ENCODE peak calls at places on chromosomes 12 and 14, in seven cellular contexts. One of them, this sample, is unnamed.

GRCh38 chr12:65756956-65757511 is 67.2 kb upstream of the HMGA2 start:
- DNase-seq in CD8-positive, alpha-beta memory T cell: no peak
- DNase-seq in NCI-H460: no peak
- DNase-seq in mammary epithelial cell: no peak
- DNase-seq in fibroblast of pulmonary artery: no peak
- DNase-seq in stimulated activated naive CD8-positive, alpha-beta T cell treated with anti-CD3 and anti-CD28 coated beads, Interleukin-15, amount 100 ng/mL, for 72 hours: peak
- DNase-seq in fibroblast of lung: peak
- DNase-seq in this sample: no peak

GRCh38 chr12:47907851-47908454 is 3.2 kb upstream of the VDR start:
- DNase-seq in CD8-positive, alpha-beta memory T cell: no peak
- DNase-seq in NCI-H460: no peak
- DNase-seq in mammary epithelial cell: no peak
- DNase-seq in fibroblast of pulmonary artery: no peak
- DNase-seq in stimulated activated naive CD8-positive, alpha-beta T cell treated with anti-CD3 and anti-CD28 coated beads, Interleukin-15, amount 100 ng/mL, for 72 hours: no peak
- DNase-seq in fibroblast of lung: no peak
- DNase-seq in this sample: peak

GRCh38 chr12:118307069-118307954 is 65.4 kb downstream of the TAOK3 start:
- DNase-seq in CD8-positive, alpha-beta memory T cell: no peak
- DNase-seq in NCI-H460: peak
- DNase-seq in mammary epithelial cell: peak
- DNase-seq in fibroblast of pulmonary artery: peak
- DNase-seq in stimulated activated naive CD8-positive, alpha-beta T cell treated with anti-CD3 and anti-CD28 coated beads, Interleukin-15, amount 100 ng/mL, for 72 hours: no peak
- DNase-seq in fibroblast of lung: peak
- DNase-seq in this sample: no peak

GRCh38 chr12:123961585-123961984 is 11.0 kb downstream of the CCDC92 start:
- DNase-seq in CD8-positive, alpha-beta memory T cell: no peak
- DNase-seq in NCI-H460: no peak
- DNase-seq in mammary epithelial cell: no peak
- DNase-seq in fibroblast of pulmonary artery: no peak
- DNase-seq in stimulated activated naive CD8-positive, alpha-beta T cell treated with anti-CD3 and anti-CD28 coated beads, Interleukin-15, amount 100 ng/mL, for 72 hours: no peak
- DNase-seq in fibroblast of lung: no peak
- DNase-seq in this sample: no peak

GRCh38 chr14:54189358-54190354 is 207.2 kb upstream of the CDKN3 start:
- DNase-seq in CD8-positive, alpha-beta memory T cell: no peak
- DNase-seq in NCI-H460: peak
- DNase-seq in mammary epithelial cell: peak
- DNase-seq in fibroblast of pulmonary artery: peak
- DNase-seq in stimulated activated naive CD8-positive, alpha-beta T cell treated with anti-CD3 and anti-CD28 coated beads, Interleukin-15, amount 100 ng/mL, for 72 hours: no peak
- DNase-seq in fibroblast of lung: peak
- DNase-seq in this sample: no peak

GRCh38 chr12:101021911-101022388 is 188.1 kb downstream of the SLC5A8 start:
- DNase-seq in CD8-positive, alpha-beta memory T cell: no peak
- DNase-seq in NCI-H460: no peak
- DNase-seq in mammary epithelial cell: peak
- DNase-seq in fibroblast of pulmonary artery: peak
- DNase-seq in stimulated activated naive CD8-positive, alpha-beta T cell treated with anti-CD3 and anti-CD28 coated beads, Interleukin-15, amount 100 ng/mL, for 72 hours: no peak
- DNase-seq in fibroblast of lung: peak
- DNase-seq in this sample: no peak

GRCh38 chr12:64825143-64826011 is 930 bp downstream of the TBC1D30 start:
- DNase-seq in CD8-positive, alpha-beta memory T cell: no peak
- DNase-seq in NCI-H460: no peak
- DNase-seq in mammary epithelial cell: no peak
- DNase-seq in fibroblast of pulmonary artery: no peak
- DNase-seq in stimulated activated naive CD8-positive, alpha-beta T cell treated with anti-CD3 and anti-CD28 coated beads, Interleukin-15, amount 100 ng/mL, for 72 hours: peak
- DNase-seq in fibroblast of lung: no peak
- DNase-seq in this sample: no peak

GRCh38 chr12:127334924-127335644 is 931.9 kb upstream of the TMEM132C start:
- DNase-seq in CD8-positive, alpha-beta memory T cell: no peak
- DNase-seq in NCI-H460: no peak
- DNase-seq in mammary epithelial cell: no peak
- DNase-seq in fibroblast of pulmonary artery: no peak
- DNase-seq in stimulated activated naive CD8-positive, alpha-beta T cell treated with anti-CD3 and anti-CD28 coated beads, Interleukin-15, amount 100 ng/mL, for 72 hours: no peak
- DNase-seq in fibroblast of lung: no peak
- DNase-seq in this sample: no peak

GRCh38 chr14:68977741-68978549 is 1.2 kb downstream of the ACTN1 start:
- DNase-seq in CD8-positive, alpha-beta memory T cell: no peak
- DNase-seq in NCI-H460: peak
- DNase-seq in mammary epithelial cell: peak
- DNase-seq in fibroblast of pulmonary artery: peak
- DNase-seq in stimulated activated naive CD8-positive, alpha-beta T cell treated with anti-CD3 and anti-CD28 coated beads, Interleukin-15, amount 100 ng/mL, for 72 hours: peak
- DNase-seq in fibroblast of lung: peak
- DNase-seq in this sample: peak

GRCh38 chr14:54784060-54784459 is 118.6 kb downstream of the GCH1 start:
- DNase-seq in CD8-positive, alpha-beta memory T cell: no peak
- DNase-seq in NCI-H460: no peak
- DNase-seq in mammary epithelial cell: no peak
- DNase-seq in fibroblast of pulmonary artery: no peak
- DNase-seq in stimulated activated naive CD8-positive, alpha-beta T cell treated with anti-CD3 and anti-CD28 coated beads, Interleukin-15, amount 100 ng/mL, for 72 hours: no peak
- DNase-seq in fibroblast of lung: no peak
- DNase-seq in this sample: peak

GRCh38 chr12:15209782-15210181 is 11.4 kb downstream of the RERG start:
- DNase-seq in CD8-positive, alpha-beta memory T cell: no peak
- DNase-seq in NCI-H460: no peak
- DNase-seq in mammary epithelial cell: peak
- DNase-seq in fibroblast of pulmonary artery: peak
- DNase-seq in stimulated activated naive CD8-positive, alpha-beta T cell treated with anti-CD3 and anti-CD28 coated beads, Interleukin-15, amount 100 ng/mL, for 72 hours: no peak
- DNase-seq in fibroblast of lung: peak
- DNase-seq in this sample: no peak

GRCh38 chr12:26124491-26125450 is at the start of gene BHLHE41:
- DNase-seq in CD8-positive, alpha-beta memory T cell: no peak
- DNase-seq in NCI-H460: no peak
- DNase-seq in mammary epithelial cell: peak
- DNase-seq in fibroblast of pulmonary artery: peak
- DNase-seq in stimulated activated naive CD8-positive, alpha-beta T cell treated with anti-CD3 and anti-CD28 coated beads, Interleukin-15, amount 100 ng/mL, for 72 hours: no peak
- DNase-seq in fibroblast of lung: peak
- DNase-seq in this sample: peak

GRCh38 chr12:12645485-12645884 is 33.8 kb downstream of the CREBL2 start:
- DNase-seq in CD8-positive, alpha-beta memory T cell: peak
- DNase-seq in NCI-H460: peak
- DNase-seq in mammary epithelial cell: no peak
- DNase-seq in fibroblast of pulmonary artery: peak
- DNase-seq in stimulated activated naive CD8-positive, alpha-beta T cell treated with anti-CD3 and anti-CD28 coated beads, Interleukin-15, amount 100 ng/mL, for 72 hours: peak
- DNase-seq in fibroblast of lung: peak
- DNase-seq in this sample: no peak

GRCh38 chr12:89469361-89469760 is 55.2 kb downstream of the GALNT4 start:
- DNase-seq in CD8-positive, alpha-beta memory T cell: no peak
- DNase-seq in NCI-H460: no peak
- DNase-seq in mammary epithelial cell: peak
- DNase-seq in fibroblast of pulmonary artery: peak
- DNase-seq in stimulated activated naive CD8-positive, alpha-beta T cell treated with anti-CD3 and anti-CD28 coated beads, Interleukin-15, amount 100 ng/mL, for 72 hours: peak
- DNase-seq in fibroblast of lung: peak
- DNase-seq in this sample: no peak

GRCh38 chr14:89267163-89267562 is 149.9 kb downstream of the FOXN3 start:
- DNase-seq in CD8-positive, alpha-beta memory T cell: no peak
- DNase-seq in NCI-H460: no peak
- DNase-seq in mammary epithelial cell: no peak
- DNase-seq in fibroblast of pulmonary artery: no peak
- DNase-seq in stimulated activated naive CD8-positive, alpha-beta T cell treated with anti-CD3 and anti-CD28 coated beads, Interleukin-15, amount 100 ng/mL, for 72 hours: no peak
- DNase-seq in fibroblast of lung: no peak
- DNase-seq in this sample: no peak

GRCh38 chr12:69069479-69069878 is 136.5 kb upstream of the CPM start:
- DNase-seq in CD8-positive, alpha-beta memory T cell: no peak
- DNase-seq in NCI-H460: no peak
- DNase-seq in mammary epithelial cell: no peak
- DNase-seq in fibroblast of pulmonary artery: no peak
- DNase-seq in stimulated activated naive CD8-positive, alpha-beta T cell treated with anti-CD3 and anti-CD28 coated beads, Interleukin-15, amount 100 ng/mL, for 72 hours: no peak
- DNase-seq in fibroblast of lung: no peak
- DNase-seq in this sample: no peak

GRCh38 chr14:49892301-49892635 is 614 bp upstream of the ARF6 start:
- DNase-seq in CD8-positive, alpha-beta memory T cell: peak
- DNase-seq in NCI-H460: peak
- DNase-seq in mammary epithelial cell: peak
- DNase-seq in fibroblast of pulmonary artery: peak
- DNase-seq in stimulated activated naive CD8-positive, alpha-beta T cell treated with anti-CD3 and anti-CD28 coated beads, Interleukin-15, amount 100 ng/mL, for 72 hours: peak
- DNase-seq in fibroblast of lung: peak
- DNase-seq in this sample: peak

GRCh38 chr12:78759387-78759786 is 105.2 kb upstream of the SYT1 start:
- DNase-seq in CD8-positive, alpha-beta memory T cell: no peak
- DNase-seq in NCI-H460: no peak
- DNase-seq in mammary epithelial cell: peak
- DNase-seq in fibroblast of pulmonary artery: peak
- DNase-seq in stimulated activated naive CD8-positive, alpha-beta T cell treated with anti-CD3 and anti-CD28 coated beads, Interleukin-15, amount 100 ng/mL, for 72 hours: no peak
- DNase-seq in fibroblast of lung: peak
- DNase-seq in this sample: no peak

GRCh38 chr14:94542811-94543449 is 18.3 kb upstream of the SERPINA4 start:
- DNase-seq in CD8-positive, alpha-beta memory T cell: no peak
- DNase-seq in NCI-H460: no peak
- DNase-seq in mammary epithelial cell: no peak
- DNase-seq in fibroblast of pulmonary artery: peak
- DNase-seq in stimulated activated naive CD8-positive, alpha-beta T cell treated with anti-CD3 and anti-CD28 coated beads, Interleukin-15, amount 100 ng/mL, for 72 hours: no peak
- DNase-seq in fibroblast of lung: no peak
- DNase-seq in this sample: no peak

GRCh38 chr12:131176926-131177325 is 223.2 kb downstream of the ADGRD1 start:
- DNase-seq in CD8-positive, alpha-beta memory T cell: no peak
- DNase-seq in NCI-H460: no peak
- DNase-seq in mammary epithelial cell: no peak
- DNase-seq in fibroblast of pulmonary artery: no peak
- DNase-seq in stimulated activated naive CD8-positive, alpha-beta T cell treated with anti-CD3 and anti-CD28 coated beads, Interleukin-15, amount 100 ng/mL, for 72 hours: no peak
- DNase-seq in fibroblast of lung: no peak
- DNase-seq in this sample: no peak

GRCh38 chr14:93333631-93334095 is 827 bp upstream of the BTBD7 start:
- DNase-seq in CD8-positive, alpha-beta memory T cell: no peak
- DNase-seq in NCI-H460: no peak
- DNase-seq in mammary epithelial cell: no peak
- DNase-seq in fibroblast of pulmonary artery: no peak
- DNase-seq in stimulated activated naive CD8-positive, alpha-beta T cell treated with anti-CD3 and anti-CD28 coated beads, Interleukin-15, amount 100 ng/mL, for 72 hours: no peak
- DNase-seq in fibroblast of lung: no peak
- DNase-seq in this sample: no peak

GRCh38 chr12:49825971-49826421 is 2.2 kb downstream of the NCKAP5L start:
- DNase-seq in CD8-positive, alpha-beta memory T cell: no peak
- DNase-seq in NCI-H460: no peak
- DNase-seq in mammary epithelial cell: peak
- DNase-seq in fibroblast of pulmonary artery: no peak
- DNase-seq in stimulated activated naive CD8-positive, alpha-beta T cell treated with anti-CD3 and anti-CD28 coated beads, Interleukin-15, amount 100 ng/mL, for 72 hours: no peak
- DNase-seq in fibroblast of lung: no peak
- DNase-seq in this sample: no peak

GRCh38 chr14:103846569-103847438 is 571 bp downstream of the PPP1R13B start:
- DNase-seq in CD8-positive, alpha-beta memory T cell: peak
- DNase-seq in NCI-H460: no peak
- DNase-seq in mammary epithelial cell: peak
- DNase-seq in fibroblast of pulmonary artery: no peak
- DNase-seq in stimulated activated naive CD8-positive, alpha-beta T cell treated with anti-CD3 and anti-CD28 coated beads, Interleukin-15, amount 100 ng/mL, for 72 hours: no peak
- DNase-seq in fibroblast of lung: peak
- DNase-seq in this sample: peak

GRCh38 chr12:15971211-15971610 is 60.1 kb downstream of the DERA start:
- DNase-seq in CD8-positive, alpha-beta memory T cell: no peak
- DNase-seq in NCI-H460: no peak
- DNase-seq in mammary epithelial cell: no peak
- DNase-seq in fibroblast of pulmonary artery: no peak
- DNase-seq in stimulated activated naive CD8-positive, alpha-beta T cell treated with anti-CD3 and anti-CD28 coated beads, Interleukin-15, amount 100 ng/mL, for 72 hours: no peak
- DNase-seq in fibroblast of lung: peak
- DNase-seq in this sample: no peak

GRCh38 chr14:104227806-104228205 is 89.4 kb downstream of the KIF26A start:
- DNase-seq in CD8-positive, alpha-beta memory T cell: no peak
- DNase-seq in NCI-H460: no peak
- DNase-seq in mammary epithelial cell: no peak
- DNase-seq in fibroblast of pulmonary artery: no peak
- DNase-seq in stimulated activated naive CD8-positive, alpha-beta T cell treated with anti-CD3 and anti-CD28 coated beads, Interleukin-15, amount 100 ng/mL, for 72 hours: peak
- DNase-seq in fibroblast of lung: no peak
- DNase-seq in this sample: no peak